ENCODE peak calls at places on chromosome 20, in four cellular contexts. T is amniotic stem cell, O is EH, S is brain pericyte. N is an unnamed sample.

GRCh38 chr20:9241721-9242427 is 173.0 kb downstream of the PLCB4 start:
- DNase-seq in T (no peak), O (peak), S (no peak), N (no peak)

GRCh38 chr20:22848364-22848763 is 186.7 kb upstream of the SSTR4 start:
- DNase-seq in T (no peak), O (no peak), S (no peak), N (no peak)

GRCh38 chr20:6740096-6740495 is 27.4 kb upstream of the BMP2 start:
- DNase-seq in T (no peak), O (no peak), S (no peak), N (no peak)

GRCh38 chr20:62617711-62618483 is 24.4 kb upstream of the SLCO4A1 start:
- DNase-seq in T (no peak), O (no peak), S (no peak), N (no peak)

GRCh38 chr20:5770987-5771318 is 20.8 kb downstream of the SHLD1 start:
- DNase-seq in T (no peak), O (no peak), S (no peak), N (no peak)

GRCh38 chr20:45359069-45359405 is 3.9 kb upstream of the SYS1 start:
- DNase-seq in T (no peak), O (peak), S (no peak), N (no peak)

GRCh38 chr20:39631557-39631956 is 669.4 kb downstream of the DHX35 start:
- DNase-seq in T (no peak), O (no peak), S (no peak), N (no peak)

GRCh38 chr20:19936801-19937583 is 80.2 kb upstream of the NAA20 start:
- DNase-seq in T (no peak), O (no peak), S (no peak), N (no peak)

GRCh38 chr20:52145587-52145986 is 46.0 kb downstream of the ZFP64 start:
- DNase-seq in T (no peak), O (no peak), S (no peak), N (no peak)

GRCh38 chr20:41734506-41734945 is 116.3 kb upstream of the CHD6 start:
- DNase-seq in T (no peak), O (peak), S (no peak), N (peak)

GRCh38 chr20:16017656-16018055 is 555.6 kb downstream of the KIF16B start:
- DNase-seq in T (no peak), O (peak), S (no peak), N (no peak)

GRCh38 chr20:22795897-22796296 is 211.5 kb upstream of the FOXA2 start:
- DNase-seq in T (peak), O (peak), S (peak), N (peak)

GRCh38 chr20:362271-363254 is 15.7 kb downstream of the NRSN2 start:
- DNase-seq in T (no peak), O (peak), S (no peak), N (peak)

GRCh38 chr20:237479-237878 is 10.4 kb downstream of the DEFB129 start:
- DNase-seq in T (no peak), O (no peak), S (no peak), N (no peak)

GRCh38 chr20:37231970-37232620 is 29.5 kb downstream of the GHRH start:
- DNase-seq in T (no peak), O (no peak), S (no peak), N (no peak)

GRCh38 chr20:21656299-21657067 is 49.0 kb upstream of the PAX1 start:
- DNase-seq in T (no peak), O (no peak), S (no peak), N (no peak)

GRCh38 chr20:57742506-57743180 is 32.8 kb upstream of the PMEPA1 start:
- DNase-seq in T (no peak), O (no peak), S (no peak), N (no peak)

GRCh38 chr20:45924391-45925261 is 9.9 kb upstream of the PCIF1 start:
- DNase-seq in T (no peak), O (peak), S (no peak), N (no peak)

GRCh38 chr20:64167676-64168075 is 3.4 kb downstream of the MYT1 start:
- DNase-seq in T (no peak), O (peak), S (no peak), N (no peak)

GRCh38 chr20:54167909-54168872 is 5.6 kb downstream of the CYP24A1 start:
- DNase-seq in T (no peak), O (no peak), S (no peak), N (peak)

GRCh38 chr20:652611-653109 is 340 bp downstream of the SRXN1 start:
- DNase-seq in T (no peak), O (peak), S (no peak), N (peak)

GRCh38 chr20:52103469-52103910 is 88.1 kb downstream of the ZFP64 start:
- DNase-seq in T (no peak), O (peak), S (no peak), N (peak)

GRCh38 chr20:17654649-17655285 is 27.3 kb downstream of the RRBP1 start:
- DNase-seq in T (no peak), O (peak), S (no peak), N (peak)

GRCh38 chr20:35339007-35339406 is 46.8 kb upstream of the FAM83C start:
- DNase-seq in T (peak), O (peak), S (peak), N (peak)

GRCh38 chr20:9409981-9410380 is 104.4 kb upstream of the LAMP5 start:
- DNase-seq in T (no peak), O (peak), S (peak), N (peak)

GRCh38 chr20:24772667-24773066 is 176.4 kb upstream of the CST7 start:
- DNase-seq in T (no peak), O (no peak), S (no peak), N (no peak)

GRCh38 chr20:14865169-14865568 is 527.8 kb upstream of the FLRT3 start:
- DNase-seq in T (no peak), O (no peak), S (no peak), N (no peak)

GRCh38 chr20:57900226-57900905 is 190.6 kb upstream of the PMEPA1 start:
- DNase-seq in T (no peak), O (no peak), S (no peak), N (no peak)

GRCh38 chr20:58458342-58459057 is 56.7 kb downstream of the APCDD1L start:
- DNase-seq in T (no peak), O (peak), S (no peak), N (no peak)